ENCODE peak calls at places on chromosomes 2 and 18, in four cellular contexts. M, X, P and D are unnamed samples.

GRCh38 chr2:68434981-68435380 is 32.1 kb downstream of the FBXO48 start:
- DNase-seq in P (peak), M (no peak), X (no peak), D (no peak)

GRCh38 chr18:7740815-7741214 is 173.7 kb downstream of the PTPRM start:
- DNase-seq in M (no peak), P (no peak), X (no peak), D (no peak)

GRCh38 chr2:231709981-231710750 is 1.8 kb downstream of the PTMA start:
- DNase-seq in P (peak), M (peak), X (peak), D (peak)

GRCh38 chr2:239400000-239400831 is 604 bp downstream of the HDAC4 start:
- DNase-seq in X (no peak), P (no peak), M (no peak), D (no peak)

GRCh38 chr2:240832816-240833497 is 12.9 kb upstream of the KIF1A start:
- DNase-seq in P (no peak), X (no peak), M (peak), D (no peak)

GRCh38 chr2:233435436-233436190 is 81.3 kb downstream of the DGKD start:
- DNase-seq in P (no peak), M (no peak), X (peak), D (peak)

GRCh38 chr2:39696072-39696471 is 30.4 kb downstream of the TMEM178A start:
- DNase-seq in M (no peak), P (peak), X (no peak), D (no peak)

GRCh38 chr2:127104881-127105655 is 1.9 kb downstream of the BIN1 start:
- DNase-seq in X (peak), P (peak), M (no peak), D (peak)

GRCh38 chr2:161876416-161876815 is 197.6 kb downstream of the DPP4 start:
- DNase-seq in P (no peak), M (no peak), X (no peak), D (no peak)

GRCh38 chr2:69604026-69604678 is 39.4 kb downstream of the AAK1 start:
- DNase-seq in M (no peak), P (no peak), X (no peak), D (peak)

GRCh38 chr2:227642691-227643090 is 23.9 kb upstream of the SCYGR5 start:
- DNase-seq in X (no peak), P (no peak), M (no peak), D (no peak)

GRCh38 chr2:206428783-206429182 is 14.5 kb upstream of the ADAM23 start:
- DNase-seq in P (no peak), X (no peak), M (no peak), D (no peak)

GRCh38 chr2:141767051-141767450 is 363.8 kb downstream of the LRP1B start:
- DNase-seq in P (peak), M (no peak), X (no peak), D (no peak)

GRCh38 chr2:18752667-18753422 is 163.5 kb upstream of the NT5C1B start:
- DNase-seq in M (no peak), X (no peak), P (peak), D (no peak)

GRCh38 chr2:184463102-184463865 is 135.0 kb upstream of the ZNF804A start:
- DNase-seq in P (no peak), X (no peak), M (no peak), D (no peak)

GRCh38 chr18:42801706-42802105 is 313.8 kb downstream of the RIT2 start:
- DNase-seq in M (no peak), X (no peak), P (peak), D (no peak)

GRCh38 chr2:57855207-57855606 is 191.4 kb upstream of the VRK2 start:
- DNase-seq in P (no peak), X (no peak), M (no peak), D (no peak)

GRCh38 chr2:71939588-71940535 is 207.8 kb downstream of the CYP26B1 start:
- DNase-seq in M (no peak), P (no peak), X (peak), D (peak)

GRCh38 chr2:106852103-106852502 is 33.9 kb downstream of the ST6GAL2 start:
- DNase-seq in X (no peak), M (no peak), P (no peak), D (no peak)

GRCh38 chr2:28150994-28151393 is 241.7 kb upstream of the FOSL2 start:
- DNase-seq in M (no peak), P (no peak), X (no peak), D (no peak)

GRCh38 chr2:110903548-110903947 is 171.2 kb downstream of the ACOXL start:
- DNase-seq in P (no peak), X (no peak), M (no peak), D (no peak)

GRCh38 chr2:218999021-218999880 is 6.0 kb upstream of the CRYBA2 start:
- DNase-seq in M (peak), X (no peak), P (no peak), D (peak)

GRCh38 chr2:127193948-127194267 is 26.2 kb downstream of the CYP27C1 start:
- DNase-seq in P (peak), X (no peak), M (no peak), D (no peak)

GRCh38 chr2:33085646-33086045 is 138.9 kb downstream of the LTBP1 start:
- DNase-seq in P (peak), X (no peak), M (no peak), D (no peak)

GRCh38 chr2:31238906-31239841 is 5.2 kb downstream of the EHD3 start:
- DNase-seq in P (no peak), X (no peak), M (no peak), D (no peak)

GRCh38 chr2:68124321-68124720 is 33.4 kb upstream of the PNO1 start:
- DNase-seq in P (peak), M (no peak), X (no peak), D (no peak)

GRCh38 chr18:41206341-41206740 is 748.7 kb upstream of the PIK3C3 start:
- DNase-seq in M (no peak), X (no peak), P (no peak), D (no peak)

GRCh38 chr2:209425082-209426071 is 1.5 kb downstream of the MAP2 start:
- DNase-seq in M (no peak), P (peak), X (peak), D (no peak)

GRCh38 chr2:175312137-175312536 is 130.6 kb upstream of the ATP5MC3 start:
- DNase-seq in X (no peak), M (no peak), P (no peak), D (no peak)

GRCh38 chr18:12159446-12159845 is 65.8 kb downstream of the ANKRD62 start:
- DNase-seq in M (no peak), P (peak), X (no peak), D (no peak)

GRCh38 chr2:69065735-69066336 is 52.9 kb downstream of the ANTXR1 start:
- DNase-seq in P (no peak), M (no peak), X (no peak), D (no peak)

GRCh38 chr2:120522151-120522751 is 176.3 kb downstream of the INHBB start:
- DNase-seq in X (no peak), P (peak), M (no peak), D (no peak)

GRCh38 chr18:77106331-77106730 is 26.3 kb downstream of the MBP start:
- DNase-seq in M (no peak), P (no peak), X (no peak), D (no peak)

GRCh38 chr18:21669736-21670135 is 34.8 kb downstream of the ABHD3 start:
- DNase-seq in X (no peak), P (no peak), M (no peak), D (no peak)

GRCh38 chr2:96361751-96362150 is 26.2 kb downstream of the NCAPH start:
- DNase-seq in X (no peak), P (no peak), M (no peak), D (no peak)

DNA sequence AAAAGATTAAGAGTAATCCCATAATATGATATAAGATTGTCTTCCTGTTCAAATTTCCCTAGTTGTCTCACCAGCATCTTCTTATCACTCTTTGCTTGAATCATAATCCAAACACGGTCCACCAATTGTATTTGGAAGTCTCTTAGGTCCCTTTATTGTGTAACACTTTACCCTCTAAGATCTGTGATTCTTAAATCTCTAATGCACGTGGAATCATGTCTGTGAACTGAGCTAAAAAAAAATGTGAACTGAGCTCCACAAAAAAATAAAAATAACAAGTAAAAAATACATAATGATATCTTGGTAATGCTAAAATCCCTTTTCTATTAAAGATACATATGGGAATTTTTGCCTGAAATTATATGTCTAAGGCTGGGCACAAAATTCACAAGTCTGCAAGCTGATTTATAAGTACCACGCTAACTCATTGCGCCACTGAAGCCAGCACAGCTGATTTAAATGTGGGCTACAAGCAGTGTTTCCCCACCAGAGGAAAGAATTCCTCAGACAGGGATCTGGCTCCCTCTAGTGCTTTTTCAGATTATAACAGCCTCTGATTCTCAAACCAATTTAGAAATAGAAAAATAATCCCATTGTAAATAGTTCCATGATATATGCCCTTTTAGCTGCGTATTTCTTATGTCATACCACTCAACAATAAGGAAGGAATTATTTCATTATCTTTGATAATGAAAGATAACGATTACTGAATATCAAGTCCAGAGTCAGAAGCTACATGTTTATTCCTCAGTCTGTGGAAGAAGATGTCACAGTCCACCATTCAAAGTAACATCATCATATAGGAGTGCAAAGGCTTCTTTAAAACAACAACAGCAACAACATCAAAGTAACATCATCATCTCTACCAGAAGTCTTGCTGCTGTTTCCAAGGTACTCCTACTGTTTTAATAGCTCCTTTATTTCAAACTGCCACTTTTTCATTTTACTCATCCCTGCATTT is 22.9 kb downstream of the RBM43 start:
- DNase-seq in M (no peak), P (peak), X (peak), D (peak)
- H3K4me3 ChIP-seq in M (no peak), P (no peak), X (no peak), D (no peak)

DNA sequence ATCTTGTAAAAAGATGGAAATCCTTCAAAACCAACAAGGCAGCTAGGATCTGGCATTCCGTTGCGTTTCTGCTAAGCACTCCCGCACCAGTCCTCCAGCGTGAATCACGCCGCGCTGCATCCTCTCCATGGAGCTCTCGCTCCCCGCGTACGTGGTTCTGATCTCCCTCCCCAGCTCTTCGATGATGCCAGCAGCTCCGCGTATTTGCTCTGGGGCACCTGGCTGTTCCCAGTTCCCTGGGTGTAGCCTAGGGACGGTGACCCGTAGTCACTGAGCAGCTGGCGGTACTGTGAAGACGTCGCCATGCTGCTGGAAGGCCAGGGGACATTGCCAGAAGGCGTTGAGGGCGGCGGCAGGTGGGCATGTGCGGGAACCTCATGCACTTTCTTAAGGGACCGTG is 407.5 kb downstream of the RNF144A start:
- DNase-seq in P (no peak), M (no peak), X (no peak), D (no peak)
- H3K4me3 ChIP-seq in P (no peak), M (no peak), X (no peak), D (no peak)

DNA sequence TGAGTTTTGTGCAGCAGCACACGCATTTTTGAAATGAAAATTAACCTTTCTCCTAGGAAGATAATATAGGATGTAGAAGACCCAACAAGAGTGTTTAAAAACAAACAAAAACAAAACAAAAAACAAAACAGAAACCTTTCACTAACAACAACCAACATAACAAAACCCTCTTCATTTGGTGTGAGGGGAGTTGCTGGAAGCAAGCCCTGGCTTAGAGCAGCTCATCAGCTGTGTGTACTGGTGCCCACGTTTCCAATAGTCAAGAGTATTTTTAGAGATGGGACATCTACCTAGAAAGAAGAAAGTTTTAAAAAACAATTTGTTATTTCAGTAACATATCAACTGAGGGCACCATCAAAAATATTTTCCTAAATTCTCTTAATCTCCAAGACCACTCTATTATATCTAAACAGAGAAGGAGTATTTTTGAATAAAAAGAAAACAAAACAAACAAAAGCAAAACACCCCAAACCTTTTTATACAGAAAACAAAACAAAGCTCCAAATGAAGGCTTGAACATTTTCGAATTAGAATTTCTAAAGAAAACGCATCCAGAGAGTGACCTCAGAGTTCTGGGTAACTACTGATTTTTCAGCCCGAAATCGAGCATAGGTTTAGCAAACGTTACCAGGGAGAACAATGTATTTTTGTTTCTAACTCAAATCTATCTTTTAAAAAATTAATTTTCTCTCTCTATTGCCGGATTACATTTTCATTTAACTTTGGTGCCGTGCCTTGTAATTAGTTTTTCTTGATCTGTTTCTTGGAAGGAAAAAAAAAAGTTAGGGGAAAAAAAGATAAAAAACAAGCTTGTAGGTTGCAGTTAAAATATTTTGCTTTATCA is 134.6 kb downstream of the INSIG2 start:
- DNase-seq in X (no peak), M (no peak), P (no peak), D (no peak)
- H3K4me3 ChIP-seq in X (no peak), M (no peak), P (no peak), D (no peak)

DNA sequence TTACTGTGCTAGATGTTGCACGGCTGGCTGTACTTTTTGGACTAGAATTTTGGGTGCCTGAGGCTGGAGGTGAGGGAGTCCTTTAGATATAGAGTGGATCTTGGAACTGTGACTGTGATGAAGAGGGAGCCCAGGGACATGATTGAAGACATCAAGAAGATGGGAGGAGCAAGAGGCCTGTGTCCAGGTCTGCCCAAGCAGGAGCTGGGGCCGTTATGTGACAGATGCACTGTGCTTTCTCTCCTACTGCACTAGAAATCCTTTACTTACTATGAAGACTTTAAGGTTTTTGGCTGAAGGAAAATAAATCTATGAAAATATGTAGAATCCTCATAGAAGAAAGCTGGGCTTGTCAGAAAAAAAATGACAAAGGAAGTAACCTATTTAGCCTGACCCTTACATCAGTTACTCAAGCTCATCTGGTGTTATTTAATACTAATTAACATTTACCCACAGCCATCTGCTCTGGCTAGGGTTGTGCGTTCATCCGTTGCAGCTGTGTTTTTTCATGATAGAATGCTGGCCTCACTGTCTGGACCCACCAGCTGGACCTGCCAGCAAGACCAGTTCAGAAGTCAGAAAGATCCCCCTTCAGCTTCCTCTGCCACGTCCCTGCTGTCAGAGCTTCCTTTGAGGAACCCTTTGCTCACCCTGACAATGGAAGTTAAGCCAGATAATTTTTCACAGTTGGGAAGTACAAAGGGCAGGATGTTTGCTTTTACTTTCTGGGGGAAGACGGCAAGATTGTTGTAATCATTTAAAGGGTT is 16.7 kb downstream of the TSN start:
- DNase-seq in P (peak), X (no peak), M (no peak), D (no peak)
- H3K4me3 ChIP-seq in P (no peak), X (no peak), M (no peak), D (no peak)

DNA sequence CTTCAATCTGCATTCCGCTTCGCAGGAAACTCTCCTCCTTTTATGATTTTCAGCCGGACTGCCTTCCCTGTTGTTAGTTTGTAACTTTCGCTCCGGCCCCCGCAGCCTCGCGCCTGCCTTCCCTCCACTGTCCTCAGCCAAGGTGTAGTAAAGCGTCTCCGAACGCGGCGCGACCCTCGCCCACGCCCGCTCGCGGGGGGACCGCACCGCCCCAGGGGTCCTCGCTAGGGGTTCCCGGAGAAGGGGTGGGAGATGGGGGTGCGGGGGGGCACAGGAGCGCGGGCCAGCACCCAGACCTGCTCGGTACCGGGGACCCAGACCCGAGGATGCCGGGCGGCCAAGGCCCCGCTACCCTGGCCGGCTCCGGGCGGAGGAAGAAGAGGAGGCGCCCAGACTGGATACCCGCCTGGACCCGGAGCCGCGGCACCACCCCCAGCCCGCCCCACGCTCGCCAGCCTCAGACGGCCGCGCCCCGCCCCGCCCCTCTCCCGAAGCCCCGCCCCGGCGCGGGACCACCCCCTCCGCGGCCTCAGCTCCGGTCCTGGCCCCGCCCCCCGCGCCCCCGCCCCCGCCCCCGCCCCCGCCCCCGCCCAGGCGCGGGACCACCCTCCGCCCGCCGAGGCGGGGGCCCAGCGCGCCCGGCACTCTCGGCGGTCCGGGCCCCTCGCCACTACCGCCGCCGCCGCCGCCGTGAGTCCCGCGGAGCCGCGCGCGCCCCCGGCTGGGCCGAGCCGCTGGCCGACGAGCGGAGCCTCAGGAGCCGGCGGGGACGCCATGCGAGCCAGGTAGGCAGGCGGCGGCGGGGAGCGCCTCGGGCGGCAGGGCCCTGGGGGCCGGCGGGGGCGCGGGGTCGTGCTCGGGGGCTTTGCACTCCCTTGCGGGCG is at the start of gene SH3BP4:
- DNase-seq in M (peak), P (peak), X (peak), D (peak)
- H3K4me3 ChIP-seq in M (peak), P (peak), X (peak), D (peak)

DNA sequence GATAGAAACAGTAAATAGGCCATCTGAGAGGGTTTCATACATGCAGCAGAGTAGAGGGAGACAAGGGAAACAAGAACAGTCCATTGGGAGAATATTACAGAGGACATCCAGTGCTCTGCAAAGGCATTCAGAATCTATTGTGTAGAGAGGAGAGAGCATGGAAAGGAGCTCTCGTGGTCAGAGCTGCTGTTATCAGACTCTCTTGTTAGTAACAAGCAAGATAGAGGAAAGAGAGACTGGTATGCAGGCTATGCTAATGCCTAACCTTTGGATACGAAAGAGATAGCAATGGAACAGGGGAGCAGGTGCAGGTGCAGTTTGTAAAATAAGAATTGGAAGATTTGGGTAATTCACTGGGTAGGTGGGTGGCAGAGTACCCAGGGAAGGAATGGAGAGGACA is 855.9 kb downstream of the CNTNAP5 start:
- DNase-seq in X (no peak), M (no peak), P (no peak), D (no peak)
- H3K4me3 ChIP-seq in X (no peak), M (no peak), P (no peak), D (no peak)

GRCh38 chr2:98759827-98760625 is 29.1 kb upstream of the MGAT4A start:
- DNase-seq in X (no peak), M (no peak), P (no peak), D (no peak)

GRCh38 chr2:98761267-98761781 is 30.4 kb upstream of the MGAT4A start:
- DNase-seq in P (no peak), M (no peak), X (no peak), D (no peak)

GRCh38 chr2:98759338-98759737 is 28.4 kb upstream of the MGAT4A start:
- DNase-seq in M (no peak), X (no peak), P (no peak), D (no peak)

GRCh38 chr2:98761909-98762308 is 31.0 kb upstream of the MGAT4A start:
- DNase-seq in M (no peak), P (no peak), X (no peak), D (no peak)

GRCh38 chr2:98757904-98758421 is 27.0 kb upstream of the MGAT4A start:
- DNase-seq in P (peak), X (peak), M (peak), D (peak)
- H3K4me3 ChIP-seq in P (no peak), X (no peak), M (no peak), D (no peak)

GRCh38 chr2:121828281-121828731 is 72.9 kb downstream of the TSN start:
- DNase-seq in M (no peak), X (no peak), P (no peak), D (no peak)
- H3K4me3 ChIP-seq in M (no peak), X (no peak), P (no peak), D (no peak)